ENCODE peak calls at places on chromosomes 7 and 10, in seven cellular contexts. One of them, this sample, is unnamed.
A peak's percentile ranks its signal among the peaks of the same experiment; 100 is the strongest.

GRCh38 chr10:70558871-70559810 is 43.4 kb downstream of the PRF1 start:
- DNase-seq in right atrium auricular region: peak; percentile 75
- DNase-seq in colonic mucosa: peak; percentile 63
- DNase-seq in MM.1S: no peak
- DNase-seq in lower lobe of right lung: peak; percentile 68
- DNase-seq in astrocyte: peak; percentile 45
- DNase-seq in uterus: peak; percentile 36
- DNase-seq in this sample: peak; percentile 93

GRCh38 chr7:34064511-34065158 is 159.3 kb downstream of the BMPER start:
- DNase-seq in astrocyte: peak; percentile 60
- DNase-seq in MM.1S: no peak
- DNase-seq in right atrium auricular region: no peak
- DNase-seq in lower lobe of right lung: no peak
- DNase-seq in colonic mucosa: no peak
- DNase-seq in uterus: peak; percentile 38
- DNase-seq in this sample: no peak

GRCh38 chr7:99614495-99614894 is 2.3 kb upstream of the ZSCAN25 start:
- DNase-seq in lower lobe of right lung: no peak
- DNase-seq in colonic mucosa: no peak
- DNase-seq in right atrium auricular region: peak; percentile 16
- DNase-seq in MM.1S: no peak
- DNase-seq in astrocyte: no peak
- DNase-seq in uterus: no peak
- DNase-seq in this sample: no peak

GRCh38 chr7:151086802-151087246 is 549 bp downstream of the AGAP3 start:
- DNase-seq in colonic mucosa: peak; percentile 47
- DNase-seq in lower lobe of right lung: no peak
- DNase-seq in uterus: no peak
- DNase-seq in right atrium auricular region: no peak
- DNase-seq in MM.1S: peak; percentile 45
- DNase-seq in astrocyte: no peak
- DNase-seq in this sample: peak; percentile 79

GRCh38 chr10:124152139-124152780 is 58.9 kb upstream of the CHST15 start:
- DNase-seq in MM.1S: no peak
- DNase-seq in uterus: no peak
- DNase-seq in right atrium auricular region: peak; percentile 77
- DNase-seq in colonic mucosa: peak; percentile 61
- DNase-seq in lower lobe of right lung: peak; percentile 57
- DNase-seq in astrocyte: peak; percentile 82
- DNase-seq in this sample: peak; percentile 74

GRCh38 chr10:35341521-35341920 is 5.2 kb downstream of the CCNY start:
- DNase-seq in astrocyte: no peak
- DNase-seq in MM.1S: peak; percentile 89
- DNase-seq in uterus: no peak
- DNase-seq in colonic mucosa: no peak
- DNase-seq in lower lobe of right lung: no peak
- DNase-seq in right atrium auricular region: no peak
- DNase-seq in this sample: no peak

GRCh38 chr7:51619880-51620279 is 303.3 kb upstream of the COBL start:
- DNase-seq in lower lobe of right lung: no peak
- DNase-seq in uterus: no peak
- DNase-seq in right atrium auricular region: no peak
- DNase-seq in MM.1S: no peak
- DNase-seq in astrocyte: no peak
- DNase-seq in colonic mucosa: no peak
- DNase-seq in this sample: no peak

GRCh38 chr10:77350711-77351119 is 286.9 kb downstream of the KCNMA1 start:
- DNase-seq in lower lobe of right lung: no peak
- DNase-seq in uterus: peak; percentile 81
- DNase-seq in MM.1S: no peak
- DNase-seq in colonic mucosa: peak; percentile 30
- DNase-seq in astrocyte: peak; percentile 99
- DNase-seq in right atrium auricular region: peak; percentile 77
- DNase-seq in this sample: no peak

GRCh38 chr7:30977896-30978564 is 14.3 kb downstream of the GHRHR start:
- DNase-seq in colonic mucosa: peak; percentile 70
- DNase-seq in astrocyte: no peak
- DNase-seq in right atrium auricular region: no peak
- DNase-seq in lower lobe of right lung: no peak
- DNase-seq in uterus: peak; percentile 10
- DNase-seq in MM.1S: peak; percentile 19
- DNase-seq in this sample: peak; percentile 84

GRCh38 chr7:34757570-34758110 is 99.6 kb downstream of the NPSR1 start:
- DNase-seq in lower lobe of right lung: no peak
- DNase-seq in uterus: no peak
- DNase-seq in astrocyte: no peak
- DNase-seq in right atrium auricular region: no peak
- DNase-seq in MM.1S: no peak
- DNase-seq in colonic mucosa: no peak
- DNase-seq in this sample: no peak

GRCh38 chr7:157877298-157877840 is 540.6 kb downstream of the DNAJB6 start:
- DNase-seq in lower lobe of right lung: no peak
- DNase-seq in right atrium auricular region: no peak
- DNase-seq in uterus: no peak
- DNase-seq in astrocyte: no peak
- DNase-seq in colonic mucosa: no peak
- DNase-seq in MM.1S: no peak
- DNase-seq in this sample: no peak

GRCh38 chr7:47506716-47507354 is 75.1 kb downstream of the TNS3 start:
- DNase-seq in astrocyte: peak; percentile 93
- DNase-seq in lower lobe of right lung: no peak
- DNase-seq in right atrium auricular region: no peak
- DNase-seq in colonic mucosa: no peak
- DNase-seq in MM.1S: no peak
- DNase-seq in uterus: peak; percentile 30
- DNase-seq in this sample: no peak

GRCh38 chr7:121931149-121931922 is 58.4 kb downstream of the PTPRZ1 start:
- DNase-seq in right atrium auricular region: no peak
- DNase-seq in lower lobe of right lung: no peak
- DNase-seq in uterus: no peak
- DNase-seq in MM.1S: peak; percentile 19
- DNase-seq in astrocyte: no peak
- DNase-seq in colonic mucosa: no peak
- DNase-seq in this sample: no peak

GRCh38 chr10:71704816-71705215 is 14.8 kb downstream of the C10orf105 start:
- DNase-seq in uterus: no peak
- DNase-seq in lower lobe of right lung: no peak
- DNase-seq in right atrium auricular region: no peak
- DNase-seq in astrocyte: no peak
- DNase-seq in MM.1S: no peak
- DNase-seq in colonic mucosa: no peak
- DNase-seq in this sample: no peak

GRCh38 chr7:78345979-78346378 is 547.4 kb downstream of the PHTF2 start:
- DNase-seq in uterus: no peak
- DNase-seq in lower lobe of right lung: peak; percentile 64
- DNase-seq in right atrium auricular region: no peak
- DNase-seq in colonic mucosa: no peak
- DNase-seq in MM.1S: no peak
- DNase-seq in astrocyte: no peak
- DNase-seq in this sample: no peak

GRCh38 chr7:119681336-119681735 is 591.6 kb upstream of the KCND2 start:
- DNase-seq in uterus: no peak
- DNase-seq in MM.1S: no peak
- DNase-seq in lower lobe of right lung: no peak
- DNase-seq in colonic mucosa: no peak
- DNase-seq in right atrium auricular region: no peak
- DNase-seq in astrocyte: no peak
- DNase-seq in this sample: no peak

GRCh38 chr7:330554-331230 is 40.7 kb downstream of the FOXL3 start:
- DNase-seq in MM.1S: no peak
- DNase-seq in right atrium auricular region: no peak
- DNase-seq in astrocyte: no peak
- DNase-seq in uterus: no peak
- DNase-seq in lower lobe of right lung: peak; percentile 35
- DNase-seq in colonic mucosa: no peak
- DNase-seq in this sample: no peak

GRCh38 chr10:16195178-16195769 is 241.5 kb upstream of the PTER start:
- DNase-seq in uterus: no peak
- DNase-seq in colonic mucosa: no peak
- DNase-seq in MM.1S: peak; percentile 77
- DNase-seq in lower lobe of right lung: no peak
- DNase-seq in astrocyte: no peak
- DNase-seq in right atrium auricular region: no peak
- DNase-seq in this sample: peak; percentile 5

GRCh38 chr7:134474902-134475301 is 16.0 kb upstream of the AKR1B1 start:
- DNase-seq in right atrium auricular region: no peak
- DNase-seq in lower lobe of right lung: no peak
- DNase-seq in MM.1S: no peak
- DNase-seq in uterus: no peak
- DNase-seq in astrocyte: no peak
- DNase-seq in colonic mucosa: no peak
- DNase-seq in this sample: no peak

GRCh38 chr7:129343099-129343700 is 91.0 kb upstream of the STRIP2 start:
- DNase-seq in MM.1S: peak; percentile 72
- DNase-seq in right atrium auricular region: no peak
- DNase-seq in lower lobe of right lung: no peak
- DNase-seq in astrocyte: peak; percentile 19
- DNase-seq in uterus: no peak
- DNase-seq in colonic mucosa: peak; percentile 55
- DNase-seq in this sample: peak; percentile 36

GRCh38 chr7:22715969-22716368 is 11.0 kb upstream of the IL6 start:
- DNase-seq in right atrium auricular region: no peak
- DNase-seq in MM.1S: no peak
- DNase-seq in colonic mucosa: no peak
- DNase-seq in uterus: no peak
- DNase-seq in lower lobe of right lung: no peak
- DNase-seq in astrocyte: no peak
- DNase-seq in this sample: no peak

GRCh38 chr7:17342726-17343125 is 44.3 kb downstream of the AHR start:
- DNase-seq in lower lobe of right lung: no peak
- DNase-seq in colonic mucosa: no peak
- DNase-seq in astrocyte: no peak
- DNase-seq in right atrium auricular region: no peak
- DNase-seq in uterus: no peak
- DNase-seq in MM.1S: no peak
- DNase-seq in this sample: no peak

GRCh38 chr10:32793033-32793432 is 165.0 kb downstream of the ITGB1 start:
- DNase-seq in MM.1S: no peak
- DNase-seq in lower lobe of right lung: no peak
- DNase-seq in right atrium auricular region: no peak
- DNase-seq in uterus: no peak
- DNase-seq in colonic mucosa: no peak
- DNase-seq in astrocyte: no peak
- DNase-seq in this sample: no peak

GRCh38 chr7:4738711-4739527 is 36.5 kb upstream of the AP5Z1 start:
- DNase-seq in colonic mucosa: no peak
- DNase-seq in right atrium auricular region: peak; percentile 71
- DNase-seq in MM.1S: peak; percentile 29
- DNase-seq in lower lobe of right lung: no peak
- DNase-seq in uterus: peak; percentile 60
- DNase-seq in astrocyte: peak; percentile 90
- DNase-seq in this sample: no peak
- H3K4me3 ChIP-seq in colonic mucosa: no peak overlapping the region
- H3K4me3 ChIP-seq in right atrium auricular region: peak overlapping the region; percentile 35
- H3K4me3 ChIP-seq in MM.1S: peak overlapping the region; percentile 37
- H3K4me3 ChIP-seq in lower lobe of right lung: peak overlapping the region; percentile 39
- H3K4me3 ChIP-seq in uterus: peak overlapping the region; percentile 24
- H3K4me3 ChIP-seq in astrocyte: peak overlapping the region; percentile 31
- H3K4me3 ChIP-seq in this sample: no peak overlapping the region

GRCh38 chr10:27512548-27512947 is 8.4 kb downstream of the RAB18 start:
- DNase-seq in lower lobe of right lung: no peak
- DNase-seq in astrocyte: no peak
- DNase-seq in right atrium auricular region: no peak
- DNase-seq in MM.1S: no peak
- DNase-seq in colonic mucosa: no peak
- DNase-seq in uterus: no peak
- DNase-seq in this sample: no peak

GRCh38 chr10:27513451-27514191 is 9.5 kb downstream of the RAB18 start:
- DNase-seq in uterus: no peak
- DNase-seq in astrocyte: peak; percentile 80
- DNase-seq in right atrium auricular region: no peak
- DNase-seq in MM.1S: no peak
- DNase-seq in colonic mucosa: no peak
- DNase-seq in lower lobe of right lung: no peak
- DNase-seq in this sample: peak; percentile 6

GRCh38 chr10:27518261-27518660 is 14.2 kb downstream of the RAB18 start:
- DNase-seq in astrocyte: no peak
- DNase-seq in MM.1S: no peak
- DNase-seq in colonic mucosa: no peak
- DNase-seq in uterus: no peak
- DNase-seq in right atrium auricular region: no peak
- DNase-seq in lower lobe of right lung: no peak
- DNase-seq in this sample: no peak

GRCh38 chr10:27514243-27514642 is 10.1 kb downstream of the RAB18 start:
- DNase-seq in MM.1S: no peak
- DNase-seq in colonic mucosa: no peak
- DNase-seq in astrocyte: no peak
- DNase-seq in lower lobe of right lung: no peak
- DNase-seq in uterus: no peak
- DNase-seq in right atrium auricular region: no peak
- DNase-seq in this sample: no peak
- H3K36me3 ChIP-seq in MM.1S: peaks cover 3% of the 10 kb centered on the region
- H3K36me3 ChIP-seq in colonic mucosa: no peaks in the 10 kb centered on the region
- H3K36me3 ChIP-seq in astrocyte: peaks cover 11% of the 10 kb centered on the region
- H3K36me3 ChIP-seq in lower lobe of right lung: peaks cover 41% of the 10 kb centered on the region
- H3K36me3 ChIP-seq in uterus: no peaks in the 10 kb centered on the region
- H3K36me3 ChIP-seq in right atrium auricular region: peaks cover 18% of the 10 kb centered on the region
- H3K36me3 ChIP-seq in this sample: peaks cover 1% of the 10 kb centered on the region

GRCh38 chr7:10734595-10734994 is 239.1 kb upstream of the PHF14 start:
- DNase-seq in uterus: no peak
- DNase-seq in right atrium auricular region: no peak
- DNase-seq in astrocyte: no peak
- DNase-seq in MM.1S: no peak
- DNase-seq in lower lobe of right lung: no peak
- DNase-seq in colonic mucosa: no peak
- DNase-seq in this sample: no peak

GRCh38 chr7:10739401-10739800 is 234.3 kb upstream of the PHF14 start:
- DNase-seq in uterus: no peak
- DNase-seq in colonic mucosa: no peak
- DNase-seq in astrocyte: no peak
- DNase-seq in MM.1S: no peak
- DNase-seq in lower lobe of right lung: no peak
- DNase-seq in right atrium auricular region: no peak
- DNase-seq in this sample: no peak

GRCh38 chr7:10731253-10731773 is 242.4 kb upstream of the PHF14 start:
- DNase-seq in lower lobe of right lung: no peak
- DNase-seq in right atrium auricular region: no peak
- DNase-seq in colonic mucosa: no peak
- DNase-seq in MM.1S: no peak
- DNase-seq in astrocyte: no peak
- DNase-seq in uterus: no peak
- DNase-seq in this sample: no peak

DNA sequence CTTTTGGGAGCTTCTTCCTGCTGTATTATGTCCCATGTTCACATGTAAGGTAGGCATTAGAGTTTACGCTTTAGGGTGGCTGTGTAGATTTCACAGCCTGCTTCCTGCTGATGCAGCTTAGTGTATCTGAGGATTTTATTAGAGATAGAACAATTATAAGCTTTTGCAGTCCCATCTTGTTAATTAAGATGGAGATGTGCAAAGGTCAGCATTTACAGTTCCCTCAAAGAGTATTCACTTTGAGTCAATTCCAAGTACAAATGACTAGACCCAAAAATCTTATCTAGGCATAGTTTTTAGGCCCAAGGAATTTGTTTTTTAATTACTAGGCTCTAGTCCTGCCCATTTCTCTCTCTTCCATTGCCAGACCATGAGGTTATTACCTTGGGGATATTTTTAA is 239.9 kb upstream of the PHF14 start:
- DNase-seq in astrocyte: no peak
- DNase-seq in colonic mucosa: no peak
- DNase-seq in uterus: no peak
- DNase-seq in lower lobe of right lung: no peak
- DNase-seq in right atrium auricular region: no peak
- DNase-seq in MM.1S: no peak
- DNase-seq in this sample: no peak
- H3K4me3 ChIP-seq in astrocyte: no peak overlapping the region
- H3K4me3 ChIP-seq in colonic mucosa: no peak overlapping the region
- H3K4me3 ChIP-seq in uterus: no peak overlapping the region
- H3K4me3 ChIP-seq in lower lobe of right lung: no peak overlapping the region
- H3K4me3 ChIP-seq in right atrium auricular region: no peak overlapping the region
- H3K4me3 ChIP-seq in MM.1S: no peak overlapping the region
- H3K4me3 ChIP-seq in this sample: no peak overlapping the region

GRCh38 chr7:5345171-5345570 is 62.4 kb downstream of the SLC29A4 start:
- DNase-seq in astrocyte: no peak
- DNase-seq in MM.1S: no peak
- DNase-seq in colonic mucosa: no peak
- DNase-seq in uterus: no peak
- DNase-seq in lower lobe of right lung: no peak
- DNase-seq in right atrium auricular region: no peak
- DNase-seq in this sample: no peak
- H3K36me3 ChIP-seq in astrocyte: peaks cover 12% of the 10 kb centered on the region
- H3K36me3 ChIP-seq in MM.1S: peaks cover 4% of the 10 kb centered on the region
- H3K36me3 ChIP-seq in colonic mucosa: peaks cover 6% of the 10 kb centered on the region
- H3K36me3 ChIP-seq in uterus: no peaks in the 10 kb centered on the region
- H3K36me3 ChIP-seq in lower lobe of right lung: peaks cover 90% of the 10 kb centered on the region
- H3K36me3 ChIP-seq in right atrium auricular region: peaks cover 67% of the 10 kb centered on the region
- H3K36me3 ChIP-seq in this sample: no peaks in the 10 kb centered on the region

This sample was measured in H7.